ENCODE peak calls at places on chromosome 11, in four cellular contexts. One of them, this sample, is unnamed.
A peak's percentile ranks its signal among the peaks of the same experiment; 100 is the strongest.

GRCh38 chr11:2586793-2587131 is 113.0 kb downstream of the KCNQ1OT1 start:
- DNase-seq in dorsolateral prefrontal cortex: peak; percentile 1
- DNase-seq in SK-N-MC: no peak
- DNase-seq in heart right ventricle: peak; percentile 3
- DNase-seq in this sample: no peak

GRCh38 chr11:3626250-3626960 is 15.4 kb downstream of the ART5 start:
- DNase-seq in heart right ventricle: peak; percentile 57
- DNase-seq in dorsolateral prefrontal cortex: no peak
- DNase-seq in SK-N-MC: no peak
- DNase-seq in this sample: peak; percentile 7

GRCh38 chr11:72497731-72498130 is 63.4 kb upstream of the CLPB start:
- DNase-seq in dorsolateral prefrontal cortex: no peak
- DNase-seq in SK-N-MC: no peak
- DNase-seq in heart right ventricle: no peak
- DNase-seq in this sample: no peak

GRCh38 chr11:32426819-32427615 is 8.3 kb downstream of the WT1 start:
- DNase-seq in SK-N-MC: no peak
- DNase-seq in heart right ventricle: peak; percentile 76
- DNase-seq in dorsolateral prefrontal cortex: no peak
- DNase-seq in this sample: no peak

GRCh38 chr11:56197367-56197766 is 20.9 kb downstream of the OR5J2 start:
- DNase-seq in dorsolateral prefrontal cortex: no peak
- DNase-seq in SK-N-MC: no peak
- DNase-seq in heart right ventricle: no peak
- DNase-seq in this sample: no peak

GRCh38 chr11:67312187-67313021 is 9.1 kb downstream of the SSH3 start:
- DNase-seq in dorsolateral prefrontal cortex: no peak
- DNase-seq in SK-N-MC: no peak
- DNase-seq in heart right ventricle: no peak
- DNase-seq in this sample: no peak

GRCh38 chr11:35893796-35894475 is 49.9 kb upstream of the LDLRAD3 start:
- DNase-seq in heart right ventricle: no peak
- DNase-seq in SK-N-MC: no peak
- DNase-seq in dorsolateral prefrontal cortex: no peak
- DNase-seq in this sample: no peak

GRCh38 chr11:78420796-78421209 is 3.2 kb upstream of the GAB2 start:
- DNase-seq in dorsolateral prefrontal cortex: no peak
- DNase-seq in heart right ventricle: peak; percentile 56
- DNase-seq in SK-N-MC: no peak
- DNase-seq in this sample: no peak

GRCh38 chr11:128246364-128247234 is 340.8 kb downstream of the ETS1 start:
- DNase-seq in SK-N-MC: peak; percentile 75
- DNase-seq in heart right ventricle: no peak
- DNase-seq in dorsolateral prefrontal cortex: no peak
- DNase-seq in this sample: no peak

DNA sequence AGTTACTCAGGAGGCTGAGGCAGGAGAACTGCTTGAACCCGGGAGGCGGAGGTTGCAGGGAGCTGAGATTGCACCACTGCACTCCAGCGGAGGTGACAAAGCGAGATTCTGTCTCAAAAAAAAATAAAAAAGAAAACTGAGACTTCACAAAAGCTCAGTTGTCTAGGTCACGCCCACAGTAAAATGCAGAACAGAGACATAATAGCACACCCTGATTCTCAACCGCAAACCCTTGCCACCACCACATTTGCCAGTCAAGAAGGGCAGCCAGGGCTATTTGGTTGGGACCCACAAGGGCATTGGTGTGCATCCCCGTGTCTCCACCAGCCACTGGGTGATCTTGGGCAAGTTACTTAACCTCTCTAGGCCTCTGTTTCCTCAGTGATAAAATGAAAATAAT is 25.4 kb downstream of the CREB3L1 start:
- DNase-seq in dorsolateral prefrontal cortex: no peak
- DNase-seq in SK-N-MC: no peak
- DNase-seq in heart right ventricle: no peak
- DNase-seq in this sample: no peak
- H3K27ac ChIP-seq in dorsolateral prefrontal cortex: no peak overlapping the region
- H3K27ac ChIP-seq in SK-N-MC: no peak overlapping the region
- H3K27ac ChIP-seq in heart right ventricle: no peak overlapping the region
- H3K27ac ChIP-seq in this sample: no peak overlapping the region

DNA sequence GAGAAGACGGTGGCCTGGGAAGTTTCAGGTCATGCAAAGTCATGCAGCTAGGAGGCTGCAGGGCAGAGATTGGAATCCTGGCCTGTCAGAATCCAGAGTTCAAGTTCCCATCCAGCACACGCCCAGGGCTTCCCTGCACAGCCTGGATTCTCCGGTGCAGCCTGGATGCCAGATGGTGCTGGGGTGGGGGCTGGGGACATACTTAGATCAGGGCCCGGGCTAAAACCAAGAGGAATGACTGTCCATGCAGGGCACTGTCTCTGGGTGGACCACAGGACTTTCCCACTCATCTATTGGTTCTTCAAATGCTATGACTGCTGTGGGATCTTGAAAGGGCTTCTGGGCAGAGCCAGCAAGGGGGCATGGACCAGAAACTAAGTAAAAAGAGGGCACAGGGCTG is 24.6 kb downstream of the LMO1 start:
- DNase-seq in SK-N-MC: no peak
- DNase-seq in dorsolateral prefrontal cortex: no peak
- DNase-seq in heart right ventricle: no peak
- DNase-seq in this sample: no peak
- H3K27ac ChIP-seq in SK-N-MC: no peak overlapping the region
- H3K27ac ChIP-seq in dorsolateral prefrontal cortex: no peak overlapping the region
- H3K27ac ChIP-seq in heart right ventricle: no peak overlapping the region
- H3K27ac ChIP-seq in this sample: no peak overlapping the region

DNA sequence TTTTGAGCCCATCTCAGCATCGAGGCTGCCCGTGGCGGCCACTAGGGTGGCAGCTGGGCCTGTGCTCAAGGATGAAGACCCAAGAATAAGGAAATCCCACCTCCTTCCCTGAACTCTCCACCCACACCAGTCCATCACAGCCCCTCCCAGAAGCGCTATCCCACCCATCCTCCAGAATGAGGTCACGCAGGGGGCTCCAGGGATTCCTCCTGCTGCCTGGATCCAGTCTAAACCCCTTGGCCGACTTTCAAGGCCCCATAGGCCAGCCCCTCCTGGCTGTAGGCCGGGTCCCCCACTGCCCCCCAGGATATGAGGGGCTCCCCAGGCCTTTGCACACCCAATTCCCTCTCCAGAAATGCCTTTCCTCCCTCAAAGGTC is 19.0 kb upstream of the SCGB1A1 start:
- DNase-seq in dorsolateral prefrontal cortex: no peak
- DNase-seq in heart right ventricle: no peak
- DNase-seq in SK-N-MC: no peak
- DNase-seq in this sample: no peak
- H3K27ac ChIP-seq in dorsolateral prefrontal cortex: peak overlapping the region; percentile 69
- H3K27ac ChIP-seq in heart right ventricle: peak overlapping the region; percentile 86
- H3K27ac ChIP-seq in SK-N-MC: no peak overlapping the region
- H3K27ac ChIP-seq in this sample: peak overlapping the region; percentile 70

DNA sequence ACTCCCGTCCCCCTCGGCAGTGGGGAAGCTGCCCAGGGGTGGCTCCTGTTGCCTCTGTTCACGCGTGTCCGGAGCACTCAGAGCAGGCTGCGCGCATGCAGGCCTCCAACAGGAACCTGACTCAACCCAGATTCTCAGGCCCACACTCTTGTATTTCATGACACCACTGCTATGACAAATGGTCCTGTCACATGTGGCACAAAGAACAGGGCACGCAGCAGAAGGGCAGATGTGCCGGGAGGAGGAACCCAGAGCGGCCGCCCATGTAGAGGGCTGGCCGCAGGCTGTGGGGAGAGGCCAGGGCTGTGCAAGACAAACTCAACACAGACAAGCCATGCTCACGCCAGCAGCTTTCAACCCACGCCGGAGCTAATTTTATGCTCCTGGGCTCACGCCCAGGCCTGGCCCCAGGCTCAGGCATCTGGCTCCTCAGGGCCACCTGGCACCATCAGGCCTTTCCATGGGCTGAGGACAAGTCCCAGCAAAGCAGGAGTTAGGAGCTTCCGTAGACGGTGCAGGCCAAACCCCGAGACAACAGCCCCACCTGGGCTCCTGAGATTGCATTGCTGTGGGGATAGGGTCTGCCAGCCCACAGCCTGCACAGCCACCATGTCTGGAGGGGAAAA is 40.0 kb downstream of the DUSP8 start:
- DNase-seq in SK-N-MC: no peak
- DNase-seq in heart right ventricle: peak; percentile 69
- DNase-seq in dorsolateral prefrontal cortex: peak; percentile 88
- DNase-seq in this sample: no peak
- H3K27ac ChIP-seq in SK-N-MC: no peak overlapping the region
- H3K27ac ChIP-seq in heart right ventricle: peak overlapping the region; percentile 88
- H3K27ac ChIP-seq in dorsolateral prefrontal cortex: peak overlapping the region; percentile 62
- H3K27ac ChIP-seq in this sample: peak overlapping the region; percentile 62

DNA sequence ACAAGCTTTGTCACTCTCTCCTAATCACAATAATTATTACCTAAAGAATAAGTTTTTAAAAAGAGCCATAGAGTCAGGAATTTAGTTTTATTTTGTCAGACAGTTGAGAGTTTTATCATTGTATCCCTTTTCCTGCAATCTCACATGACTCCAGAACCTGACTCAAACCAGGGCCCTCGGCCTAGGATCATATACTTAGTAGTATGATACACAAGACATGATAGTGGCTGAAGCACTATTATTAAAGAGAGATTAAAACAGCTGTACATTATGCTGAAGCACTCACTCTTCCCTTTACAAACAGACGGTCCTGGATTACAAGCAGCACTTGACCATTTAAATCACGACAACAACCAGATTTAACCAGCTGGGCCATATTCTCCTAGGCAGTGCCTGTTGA is 44.1 kb downstream of the SOX6 start:
- DNase-seq in dorsolateral prefrontal cortex: no peak
- DNase-seq in heart right ventricle: no peak
- DNase-seq in SK-N-MC: no peak
- DNase-seq in this sample: no peak
- H3K27ac ChIP-seq in dorsolateral prefrontal cortex: no peak overlapping the region
- H3K27ac ChIP-seq in heart right ventricle: peak overlapping the region; percentile 24
- H3K27ac ChIP-seq in SK-N-MC: peak overlapping the region; percentile 53
- H3K27ac ChIP-seq in this sample: no peak overlapping the region